ENCODE peak calls at places on chromosomes 1 and 21, in five cellular contexts. One of them, this sample, is unnamed.
A peak's percentile ranks its signal among the peaks of the same experiment; 100 is the strongest.

GRCh38 chr1:86914635-86914997 is at the start of gene HS2ST1:
- DNase-seq in pancreas: peak; percentile 71
- DNase-seq in GM12865: no peak
- DNase-seq in stomach: no peak
- DNase-seq in breast epithelium: no peak
- DNase-seq in this sample: peak; percentile 9

GRCh38 chr1:52054496-52055065 is 410 bp downstream of the TXNDC12 start:
- DNase-seq in pancreas: no peak
- DNase-seq in GM12865: peak; percentile 3
- DNase-seq in stomach: no peak
- DNase-seq in breast epithelium: no peak
- DNase-seq in this sample: no peak

GRCh38 chr1:2466834-2467554 is 9.1 kb upstream of the PLCH2 start:
- DNase-seq in pancreas: no peak
- DNase-seq in GM12865: no peak
- DNase-seq in stomach: no peak
- DNase-seq in breast epithelium: no peak
- DNase-seq in this sample: no peak

GRCh38 chr21:42593007-42593814 is 60.2 kb upstream of the PDE9A start:
- DNase-seq in pancreas: peak; percentile 87
- DNase-seq in GM12865: peak; percentile 66
- DNase-seq in stomach: peak; percentile 78
- DNase-seq in breast epithelium: peak; percentile 70
- DNase-seq in this sample: no peak

GRCh38 chr1:47533176-47534039 is 95.6 kb downstream of the FOXD2 start:
- DNase-seq in pancreas: no peak
- DNase-seq in GM12865: no peak
- DNase-seq in stomach: peak; percentile 35
- DNase-seq in breast epithelium: no peak
- DNase-seq in this sample: no peak

GRCh38 chr1:68128157-68128556 is 77.7 kb upstream of the DIRAS3 start:
- DNase-seq in pancreas: no peak
- DNase-seq in GM12865: peak; percentile 39
- DNase-seq in stomach: no peak
- DNase-seq in breast epithelium: no peak
- DNase-seq in this sample: no peak

GRCh38 chr1:193406901-193407300 is 220.5 kb upstream of the B3GALT2 start:
- DNase-seq in pancreas: no peak
- DNase-seq in GM12865: peak; percentile 60
- DNase-seq in stomach: no peak
- DNase-seq in breast epithelium: no peak
- DNase-seq in this sample: no peak

GRCh38 chr1:223225481-223225880 is 82.4 kb upstream of the TLR5 start:
- DNase-seq in pancreas: no peak
- DNase-seq in GM12865: no peak
- DNase-seq in stomach: no peak
- DNase-seq in breast epithelium: no peak
- DNase-seq in this sample: no peak

GRCh38 chr1:226104671-226105121 is 42.2 kb downstream of the H3-3A start:
- DNase-seq in pancreas: no peak
- DNase-seq in GM12865: no peak
- DNase-seq in stomach: no peak
- DNase-seq in breast epithelium: no peak
- DNase-seq in this sample: no peak

GRCh38 chr21:32248616-32249550 is 30.0 kb downstream of the MIS18A start:
- DNase-seq in pancreas: no peak
- DNase-seq in GM12865: no peak
- DNase-seq in stomach: no peak
- DNase-seq in breast epithelium: no peak
- DNase-seq in this sample: no peak

GRCh38 chr1:50644447-50645105 is 221.3 kb upstream of the DMRTA2 start:
- DNase-seq in pancreas: no peak
- DNase-seq in GM12865: no peak
- DNase-seq in stomach: no peak
- DNase-seq in breast epithelium: no peak
- DNase-seq in this sample: no peak
- TF ChIP-seq CTCF in pancreas: no peak
- TF ChIP-seq CTCF in GM12865: no peak
- TF ChIP-seq CTCF in stomach: no peak
- TF ChIP-seq CTCF in breast epithelium: no peak
- TF ChIP-seq CTCF in this sample: no peak

DNA sequence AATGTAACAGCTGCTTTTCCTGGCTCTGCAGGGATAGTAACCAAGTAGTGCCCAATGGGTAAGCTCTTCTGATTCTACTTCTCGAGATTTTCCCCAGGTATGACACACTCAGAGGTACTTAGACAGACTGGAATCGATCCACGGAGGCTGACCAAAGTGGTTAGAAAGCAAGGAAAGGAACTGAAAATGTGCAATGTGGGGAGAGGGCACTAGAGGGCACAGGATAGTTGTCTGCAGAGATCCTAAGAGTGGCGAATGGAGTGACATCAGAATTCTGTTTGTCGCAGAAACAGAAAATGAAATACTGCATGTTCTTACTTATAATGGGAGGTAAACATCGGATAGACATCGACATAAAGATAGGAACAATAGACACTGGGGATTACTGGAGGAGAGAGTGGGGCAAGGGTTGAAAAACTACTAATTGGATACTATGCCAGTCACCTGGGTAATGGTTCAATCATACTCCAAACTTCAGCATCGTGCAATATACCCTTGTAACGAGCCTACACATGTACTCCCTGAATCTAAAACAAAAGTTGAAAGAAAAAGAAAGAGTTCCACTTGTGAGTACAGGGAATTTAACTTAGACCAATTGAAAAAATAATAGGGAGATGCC is 23.3 kb downstream of the CYP2J2 start:
- DNase-seq in pancreas: no peak
- DNase-seq in GM12865: peak; percentile 18
- DNase-seq in stomach: no peak
- DNase-seq in breast epithelium: no peak
- DNase-seq in this sample: no peak
- TF ChIP-seq CTCF in pancreas: no peak
- TF ChIP-seq CTCF in GM12865: peak; percentile 39
- TF ChIP-seq CTCF in stomach: no peak
- TF ChIP-seq CTCF in breast epithelium: no peak
- TF ChIP-seq CTCF in this sample: peak; percentile 35

GRCh38 chr1:35727434-35727825 is 8.7 kb upstream of the C1orf216 start:
- DNase-seq in pancreas: no peak
- DNase-seq in GM12865: no peak
- DNase-seq in stomach: no peak
- DNase-seq in breast epithelium: no peak
- DNase-seq in this sample: no peak
- TF ChIP-seq CTCF in pancreas: no peak
- TF ChIP-seq CTCF in GM12865: no peak
- TF ChIP-seq CTCF in stomach: no peak
- TF ChIP-seq CTCF in breast epithelium: no peak
- TF ChIP-seq CTCF in this sample: no peak

DNA sequence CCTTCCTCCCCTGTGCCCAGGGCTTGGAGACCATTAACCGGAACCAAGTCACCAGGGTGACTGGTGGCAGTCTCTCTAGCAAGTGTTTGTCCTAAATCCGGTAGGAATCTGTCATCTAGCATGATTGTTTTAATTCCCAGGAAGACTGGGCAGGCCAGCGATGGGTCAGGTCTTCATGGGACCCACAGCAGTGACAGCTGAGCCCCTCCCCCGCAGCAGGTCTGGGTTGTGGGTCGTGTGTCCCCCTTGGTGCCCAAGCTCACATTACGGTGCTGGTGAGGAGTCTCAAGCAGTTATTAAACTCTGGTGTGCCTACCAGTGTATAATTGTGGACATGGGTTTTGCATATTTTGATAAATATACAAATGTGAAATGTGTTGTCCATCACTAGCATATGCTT is 466.5 kb downstream of the MATN1 start:
- DNase-seq in pancreas: peak; percentile 25
- DNase-seq in GM12865: no peak
- DNase-seq in stomach: no peak
- DNase-seq in breast epithelium: no peak
- DNase-seq in this sample: no peak
- TF ChIP-seq CTCF in pancreas: no peak
- TF ChIP-seq CTCF in GM12865: no peak
- TF ChIP-seq CTCF in stomach: no peak
- TF ChIP-seq CTCF in breast epithelium: no peak
- TF ChIP-seq CTCF in this sample: no peak

GRCh38 chr1:183918589-183918988 is 113.7 kb downstream of the RGL1 start:
- DNase-seq in pancreas: no peak
- DNase-seq in GM12865: no peak
- DNase-seq in stomach: no peak
- DNase-seq in breast epithelium: no peak
- DNase-seq in this sample: no peak
- TF ChIP-seq CTCF in pancreas: no peak
- TF ChIP-seq CTCF in GM12865: no peak
- TF ChIP-seq CTCF in stomach: no peak
- TF ChIP-seq CTCF in breast epithelium: no peak
- TF ChIP-seq CTCF in this sample: no peak

DNA sequence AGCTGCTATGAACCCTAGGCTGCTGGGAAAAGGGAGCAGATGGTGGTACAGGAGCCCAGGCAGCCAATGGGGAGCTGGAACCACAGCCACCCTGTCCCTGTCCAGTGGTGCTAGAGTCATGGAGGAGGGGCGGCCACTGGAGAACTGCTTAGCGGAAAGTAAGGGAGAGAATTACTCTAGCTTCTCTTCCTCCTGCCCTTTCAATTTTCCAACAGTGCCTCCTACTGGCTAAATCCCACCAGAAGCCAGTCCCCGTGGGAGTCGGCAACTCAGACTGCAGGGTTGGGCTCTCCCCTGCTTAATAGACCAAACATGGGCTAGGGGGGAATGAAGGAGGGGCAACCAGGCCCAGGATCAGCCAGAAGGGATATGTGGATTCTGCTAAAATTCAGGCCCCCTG is 154.5 kb downstream of the ACTL8 start:
- DNase-seq in pancreas: peak; percentile 43
- DNase-seq in GM12865: no peak
- DNase-seq in stomach: no peak
- DNase-seq in breast epithelium: no peak
- DNase-seq in this sample: no peak
- TF ChIP-seq CTCF in pancreas: peak; percentile 8
- TF ChIP-seq CTCF in GM12865: no peak
- TF ChIP-seq CTCF in stomach: no peak
- TF ChIP-seq CTCF in breast epithelium: no peak
- TF ChIP-seq CTCF in this sample: no peak

DNA sequence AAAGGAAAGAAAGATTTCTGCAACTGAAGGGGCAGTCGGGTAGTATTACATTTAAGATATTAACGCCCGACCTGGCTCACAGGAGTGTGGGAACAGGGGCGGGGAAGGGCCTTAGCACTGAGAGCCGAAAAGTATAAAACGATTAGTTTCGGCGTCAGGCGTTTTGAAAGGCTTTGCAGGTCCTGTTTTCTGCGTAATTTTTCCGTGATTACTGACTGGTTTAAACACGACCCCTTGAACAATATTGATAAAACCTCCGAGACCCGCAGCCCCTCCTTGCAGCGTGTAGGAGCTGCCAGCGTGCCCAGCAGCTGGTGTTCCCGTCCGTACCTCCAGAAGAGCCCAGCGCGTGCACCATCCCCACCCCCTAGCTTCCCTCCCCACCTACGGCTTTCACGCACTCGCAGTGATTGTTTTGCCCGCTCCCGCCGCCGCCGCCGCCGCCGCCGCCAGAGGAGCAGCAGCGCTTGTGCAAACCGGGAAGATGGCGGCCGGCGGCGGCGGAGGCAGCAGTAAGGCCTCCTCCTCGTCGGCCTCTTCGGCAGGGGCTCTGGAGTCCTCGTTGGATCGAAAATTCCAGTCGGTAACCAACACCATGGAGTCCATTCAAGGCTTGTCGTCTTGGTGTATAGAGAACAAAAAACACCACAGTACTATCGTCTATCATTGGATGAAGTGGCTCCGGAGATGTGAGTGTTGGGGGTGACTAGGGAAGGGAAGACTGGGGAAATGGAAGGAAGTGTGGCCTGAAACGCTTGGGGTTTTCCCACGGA is 470 bp downstream of the RPRD2 start:
- DNase-seq in pancreas: peak; percentile 89
- DNase-seq in GM12865: peak; percentile 89
- DNase-seq in stomach: peak; percentile 84
- DNase-seq in breast epithelium: peak; percentile 80
- DNase-seq in this sample: peak; percentile 15
- TF ChIP-seq CTCF in pancreas: no peak
- TF ChIP-seq CTCF in GM12865: no peak
- TF ChIP-seq CTCF in stomach: no peak
- TF ChIP-seq CTCF in breast epithelium: no peak
- TF ChIP-seq CTCF in this sample: peak; percentile 22

This sample was measured in thoracic aorta.